ENCODE peak calls at places on chromosomes 2 and 18, in eight cellular contexts. One of them, this sample, is unnamed.

GRCh38 chr2:223580951-223581350 is 21.2 kb downstream of the SCG2 start:
- DNase-seq in heart left ventricle: no peak
- DNase-seq in Peyer's patch: no peak
- DNase-seq in breast epithelium: no peak
- DNase-seq in esophagus muscularis mucosa: no peak
- DNase-seq in stomach: no peak
- DNase-seq in A549: peak; percentile 43
- DNase-seq in ovary: no peak
- DNase-seq in this sample: no peak

GRCh38 chr2:176521860-176522259 is 252.6 kb downstream of the MTX2 start:
- DNase-seq in Peyer's patch: no peak
- DNase-seq in ovary: no peak
- DNase-seq in A549: no peak
- DNase-seq in esophagus muscularis mucosa: no peak
- DNase-seq in heart left ventricle: no peak
- DNase-seq in stomach: no peak
- DNase-seq in breast epithelium: no peak
- DNase-seq in this sample: no peak

GRCh38 chr2:127695491-127696472 is 5.5 kb upstream of the SFT2D3 start:
- DNase-seq in ovary: peak; percentile 64
- DNase-seq in breast epithelium: no peak
- DNase-seq in esophagus muscularis mucosa: no peak
- DNase-seq in Peyer's patch: peak; percentile 76
- DNase-seq in heart left ventricle: peak; percentile 81
- DNase-seq in A549: peak; percentile 80
- DNase-seq in stomach: peak; percentile 48
- DNase-seq in this sample: peak; percentile 72

GRCh38 chr2:219962801-219963200 is 335.4 kb downstream of the SLC4A3 start:
- DNase-seq in heart left ventricle: no peak
- DNase-seq in ovary: no peak
- DNase-seq in breast epithelium: no peak
- DNase-seq in A549: no peak
- DNase-seq in stomach: no peak
- DNase-seq in Peyer's patch: no peak
- DNase-seq in esophagus muscularis mucosa: no peak
- DNase-seq in this sample: no peak

GRCh38 chr2:62042944-62043343 is 137.5 kb downstream of the COMMD1 start:
- DNase-seq in stomach: no peak
- DNase-seq in heart left ventricle: no peak
- DNase-seq in ovary: no peak
- DNase-seq in esophagus muscularis mucosa: no peak
- DNase-seq in Peyer's patch: no peak
- DNase-seq in A549: no peak
- DNase-seq in breast epithelium: no peak
- DNase-seq in this sample: no peak

GRCh38 chr2:70977605-70978205 is 725 bp upstream of the ANKRD53 start:
- DNase-seq in stomach: peak; percentile 49
- DNase-seq in breast epithelium: peak; percentile 45
- DNase-seq in esophagus muscularis mucosa: peak; percentile 90
- DNase-seq in Peyer's patch: peak; percentile 78
- DNase-seq in heart left ventricle: peak; percentile 25
- DNase-seq in ovary: no peak
- DNase-seq in A549: no peak
- DNase-seq in this sample: peak; percentile 69

GRCh38 chr18:78965260-78965659 is 14.4 kb upstream of the SALL3 start:
- DNase-seq in esophagus muscularis mucosa: no peak
- DNase-seq in stomach: no peak
- DNase-seq in heart left ventricle: no peak
- DNase-seq in A549: no peak
- DNase-seq in Peyer's patch: no peak
- DNase-seq in ovary: no peak
- DNase-seq in breast epithelium: no peak
- DNase-seq in this sample: no peak

GRCh38 chr2:191218292-191218898 is 26.8 kb upstream of the MYO1B start:
- DNase-seq in breast epithelium: no peak
- DNase-seq in esophagus muscularis mucosa: no peak
- DNase-seq in stomach: peak; percentile 51
- DNase-seq in ovary: no peak
- DNase-seq in Peyer's patch: peak; percentile 65
- DNase-seq in A549: peak; percentile 97
- DNase-seq in heart left ventricle: no peak
- DNase-seq in this sample: no peak

GRCh38 chr18:12307871-12308385 is at the start of gene TUBB6:
- DNase-seq in Peyer's patch: peak; percentile 72
- DNase-seq in A549: peak; percentile 38
- DNase-seq in breast epithelium: no peak
- DNase-seq in esophagus muscularis mucosa: no peak
- DNase-seq in ovary: peak; percentile 85
- DNase-seq in heart left ventricle: peak; percentile 90
- DNase-seq in stomach: peak; percentile 47
- DNase-seq in this sample: peak; percentile 83

GRCh38 chr18:12307251-12307736 is 747 bp upstream of the TUBB6 start:
- DNase-seq in Peyer's patch: peak; percentile 67
- DNase-seq in heart left ventricle: peak; percentile 75
- DNase-seq in esophagus muscularis mucosa: no peak
- DNase-seq in breast epithelium: no peak
- DNase-seq in A549: no peak
- DNase-seq in ovary: peak; percentile 78
- DNase-seq in stomach: no peak
- DNase-seq in this sample: peak; percentile 76

GRCh38 chr18:12310762-12311161 is 2.7 kb downstream of the TUBB6 start:
- DNase-seq in heart left ventricle: no peak
- DNase-seq in ovary: no peak
- DNase-seq in Peyer's patch: no peak
- DNase-seq in stomach: no peak
- DNase-seq in breast epithelium: no peak
- DNase-seq in esophagus muscularis mucosa: no peak
- DNase-seq in A549: no peak
- DNase-seq in this sample: no peak

GRCh38 chr18:12308386-12309100 is 502 bp downstream of the TUBB6 start:
- DNase-seq in ovary: peak; percentile 94
- DNase-seq in esophagus muscularis mucosa: peak; percentile 97
- DNase-seq in Peyer's patch: peak; percentile 84
- DNase-seq in A549: peak; percentile 75
- DNase-seq in heart left ventricle: peak; percentile 91
- DNase-seq in breast epithelium: peak; percentile 73
- DNase-seq in stomach: peak; percentile 70
- DNase-seq in this sample: peak; percentile 88

DNA sequence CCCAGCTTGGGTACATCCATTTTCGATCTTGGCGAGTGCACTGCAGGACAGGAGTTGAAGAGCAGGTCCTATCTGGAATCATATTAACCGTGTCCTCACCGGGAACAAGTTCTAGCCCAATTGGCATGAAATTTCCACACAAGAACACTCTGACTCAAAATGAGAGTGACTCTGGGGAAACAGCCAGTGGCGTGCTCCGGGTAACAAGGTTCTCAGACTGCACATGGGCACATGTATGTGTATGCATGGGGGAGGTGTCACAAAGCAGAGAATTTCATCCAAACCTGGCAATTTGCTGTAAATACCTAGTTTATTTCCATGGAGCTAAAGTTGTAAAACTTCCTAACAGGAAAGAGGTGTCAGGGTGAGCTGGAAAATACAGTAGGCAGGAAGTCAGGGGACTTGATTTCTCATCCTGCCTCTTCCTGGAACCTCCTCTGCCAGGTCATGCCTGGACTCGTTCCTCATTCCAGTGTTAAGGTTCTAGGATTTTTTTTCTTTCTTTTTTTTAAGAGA is 1.7 kb downstream of the TUBB6 start:
- DNase-seq in esophagus muscularis mucosa: no peak
- DNase-seq in Peyer's patch: no peak
- DNase-seq in stomach: no peak
- DNase-seq in breast epithelium: no peak
- DNase-seq in heart left ventricle: no peak
- DNase-seq in ovary: no peak
- DNase-seq in A549: no peak
- DNase-seq in this sample: no peak
- H3K4me1 ChIP-seq in esophagus muscularis mucosa: peaks cover 70% of the 10 kb centered on the region
- H3K4me1 ChIP-seq in Peyer's patch: peaks cover 6% of the 10 kb centered on the region
- H3K4me1 ChIP-seq in stomach: peaks cover 73% of the 10 kb centered on the region
- H3K4me1 ChIP-seq in breast epithelium: no peaks in the 10 kb centered on the region
- H3K4me1 ChIP-seq in heart left ventricle: peaks cover 34% of the 10 kb centered on the region
- H3K4me1 ChIP-seq in ovary: peaks cover 1% of the 10 kb centered on the region
- H3K4me1 ChIP-seq in A549: peaks cover 11% of the 10 kb centered on the region
- H3K4me1 ChIP-seq in this sample: peaks cover 14% of the 10 kb centered on the region

GRCh38 chr2:26671691-26672090 is 20.8 kb upstream of the KCNK3 start:
- DNase-seq in A549: no peak
- DNase-seq in Peyer's patch: peak; percentile 11
- DNase-seq in stomach: no peak
- DNase-seq in ovary: no peak
- DNase-seq in breast epithelium: peak; percentile 3
- DNase-seq in esophagus muscularis mucosa: no peak
- DNase-seq in heart left ventricle: no peak
- DNase-seq in this sample: no peak

GRCh38 chr2:26674771-26675170 is 17.8 kb upstream of the KCNK3 start:
- DNase-seq in stomach: no peak
- DNase-seq in ovary: no peak
- DNase-seq in heart left ventricle: no peak
- DNase-seq in Peyer's patch: peak; percentile 36
- DNase-seq in breast epithelium: peak; percentile 50
- DNase-seq in esophagus muscularis mucosa: no peak
- DNase-seq in A549: no peak
- DNase-seq in this sample: peak; percentile 3

GRCh38 chr2:26674002-26674751 is 18.3 kb upstream of the KCNK3 start:
- DNase-seq in A549: no peak
- DNase-seq in esophagus muscularis mucosa: no peak
- DNase-seq in Peyer's patch: peak; percentile 26
- DNase-seq in breast epithelium: peak; percentile 22
- DNase-seq in heart left ventricle: no peak
- DNase-seq in ovary: no peak
- DNase-seq in stomach: no peak
- DNase-seq in this sample: peak; percentile 3

GRCh38 chr2:26672112-26672817 is 20.3 kb upstream of the KCNK3 start:
- DNase-seq in esophagus muscularis mucosa: no peak
- DNase-seq in Peyer's patch: peak; percentile 15
- DNase-seq in ovary: no peak
- DNase-seq in stomach: no peak
- DNase-seq in A549: no peak
- DNase-seq in breast epithelium: peak; percentile 15
- DNase-seq in heart left ventricle: no peak
- DNase-seq in this sample: no peak

DNA sequence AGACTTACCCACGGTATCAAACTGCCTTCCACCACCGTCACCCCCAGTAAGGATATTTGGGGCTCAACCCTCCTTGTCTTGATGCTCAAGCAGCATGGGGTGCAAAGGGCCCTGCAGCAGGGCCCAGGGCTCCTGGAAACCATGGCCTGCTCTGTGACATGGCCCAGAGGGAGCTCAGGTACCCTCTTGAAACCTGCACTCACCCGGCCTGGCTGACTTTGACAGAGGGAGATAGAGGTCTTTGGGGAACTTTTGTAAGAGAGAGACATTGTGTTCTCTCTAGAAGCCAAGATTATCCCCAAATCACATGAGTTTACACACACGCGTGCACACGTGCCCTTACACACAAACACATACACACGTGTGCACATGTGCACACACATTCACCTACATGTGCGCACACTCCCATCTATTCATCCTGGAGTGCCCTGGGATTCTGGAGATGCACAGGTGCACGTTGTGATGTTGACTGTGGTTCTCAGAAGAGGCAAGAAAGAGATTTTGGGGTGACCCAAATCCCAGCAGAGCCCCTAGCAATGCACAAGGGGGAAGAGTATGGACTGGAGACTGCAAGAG is 19.6 kb upstream of the KCNK3 start:
- DNase-seq in heart left ventricle: no peak
- DNase-seq in Peyer's patch: peak; percentile 17
- DNase-seq in breast epithelium: peak; percentile 37
- DNase-seq in esophagus muscularis mucosa: no peak
- DNase-seq in A549: no peak
- DNase-seq in stomach: no peak
- DNase-seq in ovary: no peak
- DNase-seq in this sample: no peak
- H3K27ac ChIP-seq in heart left ventricle: no peak overlapping the region
- H3K27ac ChIP-seq in Peyer's patch: no peak overlapping the region
- H3K27ac ChIP-seq in breast epithelium: no peak overlapping the region
- H3K27ac ChIP-seq in esophagus muscularis mucosa: no peak overlapping the region
- H3K27ac ChIP-seq in A549: no peak overlapping the region
- H3K27ac ChIP-seq in stomach: no peak overlapping the region
- H3K27ac ChIP-seq in ovary: no peak overlapping the region
- H3K27ac ChIP-seq in this sample: no peak overlapping the region

DNA sequence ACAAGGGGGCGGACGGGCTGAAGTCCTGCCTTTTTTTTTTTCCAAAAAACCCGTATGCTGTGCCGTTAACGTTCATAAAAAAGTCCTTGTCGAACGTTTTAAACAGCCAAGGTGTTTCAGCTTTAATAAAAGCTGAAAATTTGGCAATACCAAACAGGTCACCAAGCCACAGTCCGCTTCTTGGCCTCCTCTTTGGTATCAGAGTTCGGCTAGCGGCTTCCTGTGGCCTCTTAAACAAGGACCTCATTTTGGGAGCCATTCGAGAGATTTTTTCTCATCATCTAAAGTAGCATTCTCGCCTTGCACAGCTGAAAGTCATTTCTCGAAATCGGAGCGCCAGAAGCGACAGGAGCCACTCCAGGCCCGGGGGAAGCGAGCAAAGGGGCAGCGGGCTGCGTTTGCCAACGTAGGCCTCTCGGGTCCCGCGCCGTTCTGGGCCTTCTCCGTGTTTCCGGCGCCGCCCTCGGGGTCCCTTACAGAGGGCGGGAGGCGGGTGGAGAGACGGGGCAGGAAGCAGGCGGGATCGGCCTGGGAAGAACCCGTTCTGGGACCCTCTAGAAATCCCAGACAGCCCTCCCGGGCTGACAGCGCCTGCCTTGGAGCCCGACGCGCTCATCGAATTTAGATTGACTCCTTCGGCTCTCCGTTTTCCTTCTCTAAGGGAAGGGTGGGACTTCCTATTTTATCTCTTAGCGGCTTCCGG is 560 bp upstream of the ZNF407 start:
- DNase-seq in esophagus muscularis mucosa: peak; percentile 93
- DNase-seq in A549: peak; percentile 72
- DNase-seq in heart left ventricle: peak; percentile 85
- DNase-seq in ovary: peak; percentile 81
- DNase-seq in Peyer's patch: peak; percentile 86
- DNase-seq in stomach: peak; percentile 68
- DNase-seq in breast epithelium: peak; percentile 65
- DNase-seq in this sample: peak; percentile 63
- TF ChIP-seq POLR2A in esophagus muscularis mucosa: no peak
- TF ChIP-seq POLR2A in A549: no peak
- TF ChIP-seq POLR2A in heart left ventricle: no peak
- TF ChIP-seq POLR2A in ovary: no peak
- TF ChIP-seq POLR2A in Peyer's patch: peak; percentile 47
- TF ChIP-seq POLR2A in stomach: no peak
- TF ChIP-seq POLR2A in breast epithelium: peak; percentile 19
- TF ChIP-seq POLR2A in this sample: no peak

GRCh38 chr2:30927561-30928075 is 120.4 kb upstream of the CAPN13 start:
- DNase-seq in ovary: no peak
- DNase-seq in A549: no peak
- DNase-seq in Peyer's patch: no peak
- DNase-seq in heart left ventricle: no peak
- DNase-seq in esophagus muscularis mucosa: no peak
- DNase-seq in breast epithelium: no peak
- DNase-seq in stomach: no peak
- DNase-seq in this sample: no peak

GRCh38 chr2:30920511-30920910 is 113.3 kb upstream of the CAPN13 start:
- DNase-seq in ovary: no peak
- DNase-seq in breast epithelium: peak; percentile 34
- DNase-seq in stomach: no peak
- DNase-seq in Peyer's patch: no peak
- DNase-seq in A549: no peak
- DNase-seq in esophagus muscularis mucosa: no peak
- DNase-seq in heart left ventricle: no peak
- DNase-seq in this sample: no peak

GRCh38 chr2:30926606-30927005 is 119.4 kb upstream of the CAPN13 start:
- DNase-seq in A549: no peak
- DNase-seq in ovary: no peak
- DNase-seq in heart left ventricle: no peak
- DNase-seq in breast epithelium: no peak
- DNase-seq in stomach: no peak
- DNase-seq in esophagus muscularis mucosa: no peak
- DNase-seq in Peyer's patch: no peak
- DNase-seq in this sample: no peak

DNA sequence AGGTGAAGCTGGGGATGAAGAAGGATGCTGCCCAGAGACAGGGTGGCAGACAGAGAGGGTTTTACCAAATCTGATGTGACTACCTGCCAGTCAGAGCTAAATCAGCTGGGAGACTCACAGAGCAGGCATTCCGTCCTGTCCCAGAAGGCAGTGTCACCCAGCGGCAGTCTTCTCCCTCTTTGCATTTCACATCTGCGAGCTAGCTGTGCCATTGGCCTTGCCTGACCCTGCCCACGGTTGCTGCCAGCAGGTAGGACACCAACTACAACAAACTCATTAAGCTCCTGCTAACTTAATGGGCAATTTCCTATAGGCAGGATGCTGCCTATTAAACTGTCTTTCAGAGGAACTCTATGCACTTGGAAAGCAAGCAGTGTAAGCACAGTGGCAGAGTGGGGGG is 116.3 kb upstream of the CAPN13 start:
- DNase-seq in A549: no peak
- DNase-seq in Peyer's patch: no peak
- DNase-seq in stomach: no peak
- DNase-seq in breast epithelium: no peak
- DNase-seq in ovary: no peak
- DNase-seq in esophagus muscularis mucosa: no peak
- DNase-seq in heart left ventricle: no peak
- DNase-seq in this sample: no peak
- H3K4me1 ChIP-seq in A549: no peaks in the 10 kb centered on the region
- H3K4me1 ChIP-seq in Peyer's patch: no peaks in the 10 kb centered on the region
- H3K4me1 ChIP-seq in stomach: no peaks in the 10 kb centered on the region
- H3K4me1 ChIP-seq in breast epithelium: no peaks in the 10 kb centered on the region
- H3K4me1 ChIP-seq in ovary: no peaks in the 10 kb centered on the region
- H3K4me1 ChIP-seq in esophagus muscularis mucosa: no peaks in the 10 kb centered on the region
- H3K4me1 ChIP-seq in heart left ventricle: no peaks in the 10 kb centered on the region
- H3K4me1 ChIP-seq in this sample: no peaks in the 10 kb centered on the region

This sample was measured in uterus.